ENCODE peak calls at places on chromosomes 12 and 14, in four cellular contexts. E is H1, T is SK-N-SH, C is K562. B is an unnamed sample.

GRCh38 chr12:62438098-62438692 is 28.4 kb upstream of the MON2 start:
- DNase-seq in E (no peak), T (peak), C (peak), B (peak)

GRCh38 chr14:58430156-58430555 is 2.6 kb downstream of the KIAA0586 start:
- DNase-seq in E (no peak), T (no peak), C (peak), B (no peak)

GRCh38 chr14:60963761-60964160 is 17.1 kb downstream of the TRMT5 start:
- DNase-seq in E (no peak), T (no peak), C (no peak), B (no peak)

GRCh38 chr12:67920432-67920831 is 68.8 kb upstream of the IFNG-AS1 start:
- DNase-seq in E (no peak), T (no peak), C (no peak), B (no peak)

GRCh38 chr12:7844131-7844530 is 28.6 kb downstream of the SLC2A14 start:
- DNase-seq in E (no peak), T (no peak), C (no peak), B (no peak)

GRCh38 chr12:105409881-105410471 is 79.5 kb downstream of the C12orf75 start:
- DNase-seq in E (no peak), T (peak), C (no peak), B (no peak)

GRCh38 chr12:98578821-98579220 is 14.7 kb upstream of the SLC25A3 start:
- DNase-seq in E (no peak), T (no peak), C (peak), B (no peak)

GRCh38 chr12:114335607-114336006 is 70.3 kb downstream of the TBX5 start:
- DNase-seq in E (no peak), T (no peak), C (no peak), B (peak)

GRCh38 chr14:43005807-43006206 is 1399.1 kb downstream of the LRFN5 start:
- DNase-seq in E (no peak), T (no peak), C (no peak), B (no peak)

GRCh38 chr12:93979189-93979588 is 169.2 kb upstream of the PLXNC1 start:
- DNase-seq in E (no peak), T (no peak), C (peak), B (no peak)

GRCh38 chr12:28536088-28536487 is 345.8 kb downstream of the CCDC91 start:
- DNase-seq in E (no peak), T (no peak), C (no peak), B (no peak)

GRCh38 chr14:39603942-39604341 is 171.7 kb upstream of the FBXO33 start:
- DNase-seq in E (no peak), T (no peak), C (no peak), B (no peak)

GRCh38 chr12:114921796-114922195 is 237.8 kb upstream of the TBX3 start:
- DNase-seq in E (no peak), T (no peak), C (no peak), B (no peak)

GRCh38 chr12:105882404-105882803 is 256.4 kb downstream of the NUAK1 start:
- DNase-seq in E (no peak), T (peak), C (no peak), B (no peak)

GRCh38 chr14:78764645-78765044 is 594.5 kb downstream of the NRXN3 start:
- DNase-seq in E (no peak), T (no peak), C (no peak), B (no peak)

GRCh38 chr12:106131671-106132070 is 7.1 kb downstream of the NUAK1 start:
- DNase-seq in E (no peak), T (peak), C (no peak), B (no peak)

GRCh38 chr14:75422169-75422568 is 5.7 kb upstream of the JDP2 start:
- DNase-seq in E (no peak), T (no peak), C (no peak), B (no peak)

GRCh38 chr12:18217981-18218380 is 43.3 kb upstream of the PIK3C2G start:
- DNase-seq in E (no peak), T (no peak), C (no peak), B (no peak)

GRCh38 chr12:58537278-58537677 is 383.0 kb downstream of the LRIG3 start:
- DNase-seq in E (no peak), T (no peak), C (no peak), B (no peak)

GRCh38 chr12:119020377-119021360 is 39.3 kb downstream of the SRRM4 start:
- DNase-seq in E (peak), T (peak), C (peak), B (peak)

GRCh38 chr12:101957251-101957650 is 79.9 kb downstream of the DRAM1 start:
- DNase-seq in E (no peak), T (no peak), C (no peak), B (no peak)

GRCh38 chr14:54435500-54435981 is 5.6 kb downstream of the CNIH1 start:
- DNase-seq in E (no peak), T (no peak), C (peak), B (no peak)

GRCh38 chr14:38310420-38310995 is 54.6 kb upstream of the CLEC14A start:
- DNase-seq in E (no peak), T (no peak), C (no peak), B (no peak)

GRCh38 chr14:61690982-61691381 is 4.3 kb upstream of the HIF1A start:
- DNase-seq in E (no peak), T (no peak), C (peak), B (no peak)

GRCh38 chr14:105250986-105251385 is 2.7 kb downstream of the BTBD6 start:
- DNase-seq in E (no peak), T (no peak), C (no peak), B (no peak)

GRCh38 chr12:101813117-101813516 is 17.6 kb downstream of the GNPTAB start:
- DNase-seq in E (no peak), T (no peak), C (no peak), B (no peak)

GRCh38 chr12:109459247-109459646 is 17.9 kb downstream of the KCTD10 start:
- DNase-seq in E (no peak), T (no peak), C (no peak), B (no peak)

GRCh38 chr12:58419905-58420304 is 478.5 kb downstream of the ATP23 start:
- DNase-seq in E (no peak), T (no peak), C (no peak), B (no peak)

GRCh38 chr12:1882850-1883470 is 35.5 kb downstream of the CACNA2D4 start:
- DNase-seq in E (no peak), T (peak), C (no peak), B (no peak)

GRCh38 chr12:1881936-1882335 is 36.5 kb downstream of the CACNA2D4 start:
- DNase-seq in E (no peak), T (peak), C (no peak), B (no peak)

GRCh38 chr12:1881301-1881700 is 37.2 kb downstream of the CACNA2D4 start:
- DNase-seq in E (no peak), T (no peak), C (no peak), B (no peak)

GRCh38 chr12:1883513-1883912 is 34.9 kb downstream of the CACNA2D4 start:
- DNase-seq in E (no peak), T (no peak), C (no peak), B (no peak)

GRCh38 chr12:1882405-1882804 is 36.0 kb downstream of the CACNA2D4 start:
- DNase-seq in E (no peak), T (peak), C (no peak), B (no peak)
- TF ChIP-seq TEAD4 in E (no peak), T (no peak), C (no peak), B (no peak)

DNA sequence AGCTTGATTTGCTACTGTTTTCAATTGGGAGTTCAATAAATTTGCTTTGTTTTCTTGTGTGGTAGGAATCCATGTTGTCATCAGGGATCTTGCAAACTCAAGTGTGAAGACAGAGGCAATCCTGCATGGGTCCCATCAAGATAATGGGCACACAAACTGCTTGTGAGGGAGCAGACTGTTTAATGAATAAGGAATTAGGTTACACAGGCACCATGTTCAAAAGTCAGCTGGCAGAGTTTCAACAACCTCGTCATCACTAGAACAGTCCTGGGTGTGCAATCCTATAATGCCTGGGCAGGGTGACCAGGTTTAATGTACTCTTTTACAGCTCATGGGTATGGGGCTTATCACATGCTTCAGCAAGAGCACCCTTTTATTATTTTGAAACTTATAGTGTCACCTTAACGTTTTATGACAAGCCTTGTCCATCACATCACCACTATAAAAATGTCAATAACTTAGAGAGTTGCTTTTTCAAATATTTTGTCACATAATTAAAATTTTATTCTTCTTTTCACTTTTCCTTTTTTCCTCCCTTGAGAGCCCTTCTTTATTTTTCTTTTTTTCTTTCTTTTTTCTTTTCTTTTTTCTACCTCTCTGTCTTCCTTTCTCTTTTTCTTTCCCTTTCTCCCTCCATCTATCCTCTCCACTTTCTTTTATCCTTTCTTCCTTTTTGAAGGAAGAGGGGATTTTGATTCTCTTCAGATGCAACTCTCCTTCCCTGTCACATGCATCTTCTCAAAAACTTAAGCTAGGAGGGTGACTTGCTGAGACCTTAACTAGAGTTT is 252.2 kb upstream of the ATP2B1 start:
- DNase-seq in E (no peak), T (no peak), C (no peak), B (no peak)
- TF ChIP-seq TEAD4 in E (no peak), T (no peak), C (no peak), B (no peak)

GRCh38 chr14:89767861-89768268 is 186.7 kb downstream of the EFCAB11 start:
- DNase-seq in E (no peak), T (peak), C (peak), B (peak)

GRCh38 chr14:89775161-89775560 is 179.4 kb downstream of the EFCAB11 start:
- DNase-seq in E (no peak), T (peak), C (no peak), B (no peak)

GRCh38 chr14:89773151-89773550 is 181.4 kb downstream of the EFCAB11 start:
- DNase-seq in E (no peak), T (no peak), C (no peak), B (no peak)

GRCh38 chr14:89771251-89771650 is 183.3 kb downstream of the EFCAB11 start:
- DNase-seq in E (no peak), T (no peak), C (no peak), B (no peak)

DNA sequence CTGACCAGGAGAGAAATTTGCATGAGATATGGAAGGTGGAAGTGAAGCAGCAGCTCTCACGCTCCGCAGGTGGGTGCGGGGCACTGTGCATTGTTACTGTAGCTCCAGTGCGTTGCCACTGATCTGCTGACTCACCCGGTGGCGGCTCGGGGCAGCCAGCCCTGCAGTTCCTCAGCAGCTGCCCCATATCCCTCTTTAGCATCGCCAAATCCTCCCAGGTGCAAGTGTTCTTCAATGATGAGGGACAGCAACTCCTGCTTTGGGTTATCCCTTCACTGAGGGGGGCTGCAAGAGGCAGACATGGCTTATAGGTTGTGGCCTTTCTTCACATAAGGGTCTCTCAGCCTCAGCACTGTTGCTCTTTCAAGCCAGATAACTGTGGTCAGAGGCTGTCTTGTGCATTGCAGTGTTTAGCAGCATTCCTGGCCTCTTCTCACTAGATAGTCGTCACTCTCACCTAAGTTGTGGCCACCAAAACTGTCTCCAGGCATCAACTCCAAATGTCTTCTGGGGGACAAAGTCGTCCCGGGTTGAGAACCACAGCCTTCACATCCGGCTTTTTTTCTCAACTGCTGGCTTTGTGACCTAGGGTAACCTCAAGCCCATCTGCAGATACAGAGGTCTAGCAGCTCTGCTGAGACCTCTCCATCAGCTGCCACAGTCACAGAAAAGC is 180.8 kb downstream of the EFCAB11 start:
- DNase-seq in E (peak), T (no peak), C (peak), B (peak)
- TF ChIP-seq TEAD4 in E (peak), T (no peak), C (no peak), B (no peak)

GRCh38 chr14:30131698-30132097 is 204.1 kb upstream of the PRKD1 start:
- DNase-seq in E (no peak), T (no peak), C (no peak), B (no peak)

GRCh38 chr14:30129795-30130194 is 202.1 kb upstream of the PRKD1 start:
- DNase-seq in E (no peak), T (no peak), C (no peak), B (no peak)

GRCh38 chr14:30132201-30132600 is 204.6 kb upstream of the PRKD1 start:
- DNase-seq in E (no peak), T (no peak), C (no peak), B (no peak)
- TF ChIP-seq TEAD4 in E (no peak), T (no peak), C (no peak), B (no peak)

GRCh38 chr12:53212931-53213330 is 5.9 kb upstream of the ITGB7 start:
- DNase-seq in E (no peak), T (no peak), C (no peak), B (no peak)
- TF ChIP-seq TEAD4 in E (no peak), T (no peak), C (no peak), B (no peak)